ENCODE peak calls at places on chromosome 1, in five cellular contexts. I is kidney tubule cell; D is T47D; N is CD8-positive, alpha-beta memory T cell; L is ELF-1. C is an unnamed sample.

GRCh38 chr1:211356723-211357418 is 30.2 kb downstream of the TRAF5 start:
- DNase-seq in I (peak; percentile 55), D (no peak), N (no peak), L (no peak), C (no peak)

GRCh38 chr1:211734791-211735190 is 59.4 kb upstream of the NEK2 start:
- DNase-seq in I (no peak), D (peak; percentile 27), N (no peak), L (no peak), C (peak; percentile 58)

GRCh38 chr1:175015243-175015642 is 8.0 kb downstream of the MRPS14 start:
- DNase-seq in I (peak; percentile 22), D (no peak), N (no peak), L (no peak), C (no peak)

GRCh38 chr1:171355727-171356126 is 41.7 kb downstream of the FMO4 start:
- DNase-seq in I (peak; percentile 95), D (no peak), N (no peak), L (peak; percentile 18), C (no peak)

GRCh38 chr1:53656062-53656915 is 82.7 kb downstream of the GLIS1 start:
- DNase-seq in I (no peak), D (no peak), N (no peak), L (no peak), C (no peak)

GRCh38 chr1:41740630-41741239 is 178.0 kb downstream of the HIVEP3 start:
- DNase-seq in I (no peak), D (no peak), N (no peak), L (no peak), C (no peak)

GRCh38 chr1:89022167-89022959 is at the start of gene GBP3:
- DNase-seq in I (peak; percentile 78), D (no peak), N (no peak), L (no peak), C (no peak)

GRCh38 chr1:17372955-17373354 is 959 bp downstream of the PADI6 start:
- DNase-seq in I (no peak), D (no peak), N (no peak), L (no peak), C (no peak)

GRCh38 chr1:33586111-33586510 is 113.7 kb downstream of the ZSCAN20 start:
- DNase-seq in I (peak; percentile 85), D (no peak), N (no peak), L (no peak), C (no peak)

GRCh38 chr1:79005945-79006344 is 585 bp downstream of the ADGRL4 start:
- DNase-seq in I (peak; percentile 1), D (no peak), N (no peak), L (no peak), C (no peak)

GRCh38 chr1:115282825-115283224 is 55.2 kb downstream of the NGF start:
- DNase-seq in I (no peak), D (no peak), N (no peak), L (no peak), C (no peak)

GRCh38 chr1:215003686-215004085 is 78.9 kb upstream of the KCNK2 start:
- DNase-seq in I (no peak), D (no peak), N (no peak), L (no peak), C (no peak)

GRCh38 chr1:229127301-229127700 is 143.6 kb upstream of the RAB4A start:
- DNase-seq in I (peak; percentile 65), D (no peak), N (no peak), L (no peak), C (no peak)

GRCh38 chr1:76202670-76203069 is 128.1 kb downstream of the ST6GALNAC3 start:
- DNase-seq in I (no peak), D (no peak), N (no peak), L (no peak), C (no peak)

GRCh38 chr1:180542530-180543171 is 16.1 kb upstream of the OVAAL start:
- DNase-seq in I (peak; percentile 50), D (no peak), N (no peak), L (no peak), C (no peak)

GRCh38 chr1:228354390-228355320 is 52.0 kb downstream of the TRIM11 start:
- DNase-seq in I (no peak), D (no peak), N (no peak), L (no peak), C (no peak)

GRCh38 chr1:15851251-15852035 is 3.9 kb downstream of the SPEN start:
- DNase-seq in I (no peak), D (no peak), N (no peak), L (no peak), C (no peak)

GRCh38 chr1:1212780-1213152 is 1.2 kb downstream of the TNFRSF4 start:
- DNase-seq in I (no peak), D (no peak), N (peak; percentile 51), L (no peak), C (no peak)

GRCh38 chr1:200888349-200888838 is 6.3 kb upstream of the INAVA start:
- DNase-seq in I (peak; percentile 89), D (no peak), N (peak; percentile 68), L (peak; percentile 66), C (no peak)

GRCh38 chr1:23013657-23014056 is 2.0 kb downstream of the TEX46 start:
- DNase-seq in I (peak; percentile 87), D (no peak), N (no peak), L (peak; percentile 35), C (peak; percentile 82)

GRCh38 chr1:211527888-211528287 is 35.9 kb upstream of the RD3 start:
- DNase-seq in I (no peak), D (no peak), N (no peak), L (no peak), C (no peak)

C was measured in SHP77.